ENCODE peak calls at places on chromosome 20, in six cellular contexts. One of them, this sample, is unnamed.

GRCh38 chr20:38242848-38243449 is 17.6 kb downstream of the KIAA1755 start:
- DNase-seq in naive thymus-derived CD8-positive, alpha-beta T cell: no peak
- DNase-seq in EL: peak; percentile 23
- DNase-seq in activated CD8-positive, alpha-beta memory T cell treated with anti-CD3 and anti-CD28 coated beads for 1 hour: no peak
- DNase-seq in iPS-NIHi11: no peak
- DNase-seq in CD4-positive, CD25-positive, alpha-beta regulatory T cell: no peak
- DNase-seq in this sample: no peak

GRCh38 chr20:40424695-40425094 is 264.3 kb downstream of the MAFB start:
- DNase-seq in naive thymus-derived CD8-positive, alpha-beta T cell: no peak
- DNase-seq in EL: no peak
- DNase-seq in activated CD8-positive, alpha-beta memory T cell treated with anti-CD3 and anti-CD28 coated beads for 1 hour: no peak
- DNase-seq in iPS-NIHi11: no peak
- DNase-seq in CD4-positive, CD25-positive, alpha-beta regulatory T cell: no peak
- DNase-seq in this sample: no peak

GRCh38 chr20:23115823-23116222 is 29.7 kb upstream of the CD93 start:
- DNase-seq in naive thymus-derived CD8-positive, alpha-beta T cell: no peak
- DNase-seq in EL: no peak
- DNase-seq in activated CD8-positive, alpha-beta memory T cell treated with anti-CD3 and anti-CD28 coated beads for 1 hour: no peak
- DNase-seq in iPS-NIHi11: no peak
- DNase-seq in CD4-positive, CD25-positive, alpha-beta regulatory T cell: no peak
- DNase-seq in this sample: no peak

GRCh38 chr20:51767867-51768758 is at the start of gene ATP9A:
- DNase-seq in naive thymus-derived CD8-positive, alpha-beta T cell: no peak
- DNase-seq in EL: peak; percentile 26
- DNase-seq in activated CD8-positive, alpha-beta memory T cell treated with anti-CD3 and anti-CD28 coated beads for 1 hour: no peak
- DNase-seq in iPS-NIHi11: peak; percentile 72
- DNase-seq in CD4-positive, CD25-positive, alpha-beta regulatory T cell: no peak
- DNase-seq in this sample: no peak

GRCh38 chr20:18224968-18225568 is 63.3 kb upstream of the ZNF133 start:
- DNase-seq in naive thymus-derived CD8-positive, alpha-beta T cell: no peak
- DNase-seq in EL: peak; percentile 62
- DNase-seq in activated CD8-positive, alpha-beta memory T cell treated with anti-CD3 and anti-CD28 coated beads for 1 hour: no peak
- DNase-seq in iPS-NIHi11: peak; percentile 65
- DNase-seq in CD4-positive, CD25-positive, alpha-beta regulatory T cell: no peak
- DNase-seq in this sample: no peak

GRCh38 chr20:48523191-48523757 is 304.5 kb downstream of the PREX1 start:
- DNase-seq in naive thymus-derived CD8-positive, alpha-beta T cell: no peak
- DNase-seq in EL: peak; percentile 57
- DNase-seq in activated CD8-positive, alpha-beta memory T cell treated with anti-CD3 and anti-CD28 coated beads for 1 hour: no peak
- DNase-seq in iPS-NIHi11: peak; percentile 90
- DNase-seq in CD4-positive, CD25-positive, alpha-beta regulatory T cell: no peak
- DNase-seq in this sample: no peak

GRCh38 chr20:63740070-63740500 is 509 bp downstream of the SLC2A4RG start:
- DNase-seq in naive thymus-derived CD8-positive, alpha-beta T cell: peak; percentile 63
- DNase-seq in EL: peak; percentile 49
- DNase-seq in activated CD8-positive, alpha-beta memory T cell treated with anti-CD3 and anti-CD28 coated beads for 1 hour: peak; percentile 33
- DNase-seq in iPS-NIHi11: peak; percentile 76
- DNase-seq in CD4-positive, CD25-positive, alpha-beta regulatory T cell: peak; percentile 63
- DNase-seq in this sample: no peak

GRCh38 chr20:25274891-25275812 is 27.3 kb downstream of the PYGB start:
- DNase-seq in naive thymus-derived CD8-positive, alpha-beta T cell: no peak
- DNase-seq in EL: no peak
- DNase-seq in activated CD8-positive, alpha-beta memory T cell treated with anti-CD3 and anti-CD28 coated beads for 1 hour: no peak
- DNase-seq in iPS-NIHi11: no peak
- DNase-seq in CD4-positive, CD25-positive, alpha-beta regulatory T cell: no peak
- DNase-seq in this sample: no peak

GRCh38 chr20:17674722-17675518 is 7.1 kb downstream of the RRBP1 start:
- DNase-seq in naive thymus-derived CD8-positive, alpha-beta T cell: no peak
- DNase-seq in EL: peak; percentile 42
- DNase-seq in activated CD8-positive, alpha-beta memory T cell treated with anti-CD3 and anti-CD28 coated beads for 1 hour: no peak
- DNase-seq in iPS-NIHi11: no peak
- DNase-seq in CD4-positive, CD25-positive, alpha-beta regulatory T cell: no peak
- DNase-seq in this sample: no peak

GRCh38 chr20:31602779-31603441 is 2.2 kb upstream of the ID1 start:
- DNase-seq in naive thymus-derived CD8-positive, alpha-beta T cell: no peak
- DNase-seq in EL: peak; percentile 84
- DNase-seq in activated CD8-positive, alpha-beta memory T cell treated with anti-CD3 and anti-CD28 coated beads for 1 hour: no peak
- DNase-seq in iPS-NIHi11: no peak
- DNase-seq in CD4-positive, CD25-positive, alpha-beta regulatory T cell: peak; percentile 52
- DNase-seq in this sample: no peak

GRCh38 chr20:9015984-9016324 is 52.9 kb upstream of the PLCB4 start:
- DNase-seq in naive thymus-derived CD8-positive, alpha-beta T cell: no peak
- DNase-seq in EL: peak; percentile 81
- DNase-seq in activated CD8-positive, alpha-beta memory T cell treated with anti-CD3 and anti-CD28 coated beads for 1 hour: no peak
- DNase-seq in iPS-NIHi11: no peak
- DNase-seq in CD4-positive, CD25-positive, alpha-beta regulatory T cell: no peak
- DNase-seq in this sample: no peak